ENCODE peak calls at places on chromosome 9, in nine cellular contexts. Q, F, X, E, I, Z, C, H and S are unnamed samples.

GRCh38 chr9:5500441-5501235 is 9.7 kb upstream of the PDCD1LG2 start:
- DNase-seq in Q (no peak), Z (no peak), I (no peak), H (no peak), F (no peak), C (no peak), E (no peak), X (peak), S (peak)

GRCh38 chr9:136950656-136951030 is 1.4 kb upstream of the LCN12 start:
- DNase-seq in H (no peak), X (no peak), Z (no peak), E (no peak), F (no peak), Q (no peak), I (no peak), C (no peak), S (peak)

GRCh38 chr9:107127608-107128007 is 155.5 kb upstream of the RAD23B start:
- DNase-seq in I (no peak), Q (no peak), Z (no peak), F (no peak), E (no peak), H (no peak), C (no peak), X (no peak), S (no peak)

GRCh38 chr9:127030814-127031740 is 91.4 kb downstream of the ANGPTL2 start:
- DNase-seq in Q (no peak), Z (no peak), I (no peak), C (no peak), F (no peak), H (no peak), X (no peak), E (peak), S (no peak)

GRCh38 chr9:129408535-129409215 is 212.2 kb downstream of the C9orf50 start:
- DNase-seq in X (peak), H (no peak), I (no peak), F (no peak), Z (no peak), Q (no peak), C (no peak), E (no peak), S (peak)

GRCh38 chr9:104279535-104280215 is 185.6 kb downstream of the SMC2 start:
- DNase-seq in X (no peak), I (no peak), Q (no peak), Z (peak), F (no peak), H (no peak), E (no peak), C (no peak), S (peak)

GRCh38 chr9:8179381-8180053 is 379.9 kb upstream of the DMAC1 start:
- DNase-seq in C (no peak), Q (no peak), F (no peak), X (no peak), Z (no peak), I (no peak), H (no peak), E (no peak), S (no peak)

GRCh38 chr9:113462781-113463286 is 693 bp upstream of the RGS3 start:
- DNase-seq in H (no peak), Q (no peak), E (no peak), C (no peak), X (no peak), I (no peak), Z (no peak), F (no peak), S (peak)

GRCh38 chr9:134377976-134378375 is 51.7 kb downstream of the RXRA start:
- DNase-seq in Q (peak), H (no peak), E (no peak), F (peak), Z (peak), X (peak), C (no peak), I (no peak), S (peak)

GRCh38 chr9:76764138-76764537 is at the start of gene PCA3:
- DNase-seq in E (no peak), Z (no peak), X (no peak), F (no peak), H (no peak), I (no peak), C (no peak), Q (no peak), S (no peak)

GRCh38 chr9:92071634-92072033 is 43.6 kb downstream of the SPTLC1 start:
- DNase-seq in C (no peak), X (no peak), Q (no peak), E (no peak), Z (no peak), F (no peak), I (no peak), H (no peak), S (no peak)

GRCh38 chr9:90999425-91000397 is 198.1 kb downstream of the SYK start:
- DNase-seq in I (no peak), F (no peak), Z (no peak), C (no peak), E (no peak), X (no peak), Q (no peak), H (peak), S (no peak)

GRCh38 chr9:69936427-69936826 is 107.2 kb upstream of the MAMDC2 start:
- DNase-seq in F (no peak), I (no peak), C (no peak), Q (no peak), X (no peak), H (no peak), E (no peak), Z (peak), S (peak)

GRCh38 chr9:93577045-93577939 is 908 bp downstream of the PHF2 start:
- DNase-seq in F (no peak), X (peak), C (no peak), H (no peak), Q (no peak), E (peak), Z (peak), I (no peak), S (peak)

GRCh38 chr9:70142101-70142500 is 98.5 kb downstream of the MAMDC2 start:
- DNase-seq in Q (no peak), I (no peak), H (no peak), Z (no peak), C (no peak), X (no peak), E (no peak), F (no peak), S (no peak)

GRCh38 chr9:130331573-130331972 is 66.0 kb downstream of the HMCN2 start:
- DNase-seq in C (no peak), H (peak), E (no peak), F (no peak), X (peak), Q (no peak), Z (peak), I (no peak), S (no peak)

GRCh38 chr9:106634641-106635040 is 228.3 kb upstream of the ZNF462 start:
- DNase-seq in I (no peak), C (no peak), X (no peak), Z (no peak), E (no peak), H (no peak), F (no peak), Q (no peak), S (no peak)

GRCh38 chr9:136292591-136293448 is 11.1 kb downstream of the CCDC187 start:
- DNase-seq in E (no peak), Z (peak), F (no peak), I (no peak), H (peak), X (no peak), C (no peak), Q (no peak), S (no peak)

GRCh38 chr9:20898885-20899554 is 132.4 kb downstream of the HACD4 start:
- DNase-seq in H (no peak), E (no peak), I (no peak), C (no peak), X (no peak), Z (peak), Q (no peak), F (no peak), S (no peak)

GRCh38 chr9:129653819-129654528 is 11.5 kb upstream of the PRRX2 start:
- DNase-seq in X (no peak), H (no peak), Z (no peak), I (no peak), C (no peak), Q (no peak), E (no peak), F (no peak), S (no peak)